ENCODE peak calls at places on chromosomes 12 and 14, in six cellular contexts. One of them, this sample, is unnamed.

GRCh38 chr14:64910847-64911495 is 3.3 kb upstream of the CHURC1 start:
- DNase-seq in H7: peak
- DNase-seq in BJ: no peak
- DNase-seq in pancreas: no peak
- DNase-seq in fibroblast of lung: peak
- DNase-seq in astrocyte: no peak
- DNase-seq in this sample: no peak

GRCh38 chr14:21168055-21168454 is 12.2 kb upstream of the OR5AU1 start:
- DNase-seq in H7: no peak
- DNase-seq in BJ: no peak
- DNase-seq in pancreas: no peak
- DNase-seq in fibroblast of lung: peak
- DNase-seq in astrocyte: no peak
- DNase-seq in this sample: no peak

GRCh38 chr14:75831455-75831854 is 150.3 kb downstream of the TGFB3 start:
- DNase-seq in H7: no peak
- DNase-seq in BJ: no peak
- DNase-seq in pancreas: peak
- DNase-seq in fibroblast of lung: peak
- DNase-seq in astrocyte: peak
- DNase-seq in this sample: peak

GRCh38 chr12:132343294-132343972 is 14.0 kb upstream of the GALNT9 start:
- DNase-seq in H7: no peak
- DNase-seq in BJ: no peak
- DNase-seq in pancreas: no peak
- DNase-seq in fibroblast of lung: no peak
- DNase-seq in astrocyte: no peak
- DNase-seq in this sample: peak

GRCh38 chr14:77031680-77032482 is 3.4 kb upstream of the IRF2BPL start:
- DNase-seq in H7: peak
- DNase-seq in BJ: no peak
- DNase-seq in pancreas: no peak
- DNase-seq in fibroblast of lung: peak
- DNase-seq in astrocyte: peak
- DNase-seq in this sample: peak

GRCh38 chr12:16329594-16329993 is 17.9 kb upstream of the MGST1 start:
- DNase-seq in H7: no peak
- DNase-seq in BJ: no peak
- DNase-seq in pancreas: no peak
- DNase-seq in fibroblast of lung: peak
- DNase-seq in astrocyte: peak
- DNase-seq in this sample: no peak

GRCh38 chr12:69464433-69464832 is 5.8 kb upstream of the FRS2 start:
- DNase-seq in H7: no peak
- DNase-seq in BJ: no peak
- DNase-seq in pancreas: no peak
- DNase-seq in fibroblast of lung: no peak
- DNase-seq in astrocyte: no peak
- DNase-seq in this sample: no peak

GRCh38 chr12:96248532-96248931 is 54.4 kb downstream of the ELK3 start:
- DNase-seq in H7: no peak
- DNase-seq in BJ: no peak
- DNase-seq in pancreas: no peak
- DNase-seq in fibroblast of lung: no peak
- DNase-seq in astrocyte: no peak
- DNase-seq in this sample: no peak

GRCh38 chr14:69990319-69990718 is 111.1 kb downstream of the SMOC1 start:
- DNase-seq in H7: no peak
- DNase-seq in BJ: no peak
- DNase-seq in pancreas: no peak
- DNase-seq in fibroblast of lung: no peak
- DNase-seq in astrocyte: no peak
- DNase-seq in this sample: no peak

DNA sequence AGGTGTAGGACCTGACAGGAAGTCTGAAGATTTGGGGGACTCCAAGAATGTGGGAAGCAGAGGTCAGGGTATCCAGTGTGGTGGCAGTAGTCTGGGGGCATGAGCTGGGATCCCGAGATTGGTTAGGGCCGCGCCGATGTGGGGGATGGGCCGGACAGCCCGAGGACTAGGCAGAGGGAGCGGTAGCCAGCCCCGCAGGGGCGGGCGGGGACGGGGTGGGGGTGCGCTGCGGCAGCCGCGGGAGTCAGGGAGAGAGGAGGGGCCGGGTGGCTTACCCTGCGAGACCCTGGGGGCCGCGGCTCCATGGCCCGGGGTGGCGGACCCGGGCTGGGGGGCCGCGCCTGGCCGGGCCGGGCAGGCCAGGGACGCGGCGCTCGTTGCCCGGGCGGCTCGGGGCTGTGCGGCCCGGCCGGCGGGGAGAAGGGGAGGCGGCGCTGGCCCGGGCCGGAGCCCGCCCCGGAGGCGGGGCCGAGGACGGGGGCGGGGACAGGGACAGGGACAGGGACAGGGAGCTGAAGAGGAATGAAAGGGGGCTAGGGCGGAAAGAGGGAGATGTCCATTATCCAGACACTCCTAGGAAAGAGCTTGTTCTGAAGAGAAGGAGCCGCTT is 5.6 kb downstream of the ZNF385A start:
- DNase-seq in H7: peak
- DNase-seq in BJ: no peak
- DNase-seq in pancreas: peak
- DNase-seq in fibroblast of lung: no peak
- DNase-seq in astrocyte: no peak
- DNase-seq in this sample: peak
- H3K4me3 ChIP-seq in H7: peak
- H3K4me3 ChIP-seq in BJ: peak
- H3K4me3 ChIP-seq in pancreas: peak
- H3K4me3 ChIP-seq in fibroblast of lung: peak
- H3K4me3 ChIP-seq in astrocyte: peak
- H3K4me3 ChIP-seq in this sample: peak

GRCh38 chr12:113910751-113911272 is 55.3 kb downstream of the RBM19 start:
- DNase-seq in H7: no peak
- DNase-seq in BJ: no peak
- DNase-seq in pancreas: no peak
- DNase-seq in fibroblast of lung: no peak
- DNase-seq in astrocyte: no peak
- DNase-seq in this sample: no peak
- H3K4me3 ChIP-seq in H7: no peak
- H3K4me3 ChIP-seq in BJ: no peak
- H3K4me3 ChIP-seq in pancreas: no peak
- H3K4me3 ChIP-seq in fibroblast of lung: no peak
- H3K4me3 ChIP-seq in astrocyte: no peak
- H3K4me3 ChIP-seq in this sample: no peak

GRCh38 chr14:73754911-73755360 is 40.8 kb upstream of the PNMA1 start:
- DNase-seq in H7: peak
- DNase-seq in BJ: no peak
- DNase-seq in pancreas: no peak
- DNase-seq in fibroblast of lung: peak
- DNase-seq in astrocyte: peak
- DNase-seq in this sample: peak
- H3K4me3 ChIP-seq in H7: no peak
- H3K4me3 ChIP-seq in BJ: peak
- H3K4me3 ChIP-seq in pancreas: no peak
- H3K4me3 ChIP-seq in fibroblast of lung: peak
- H3K4me3 ChIP-seq in astrocyte: no peak
- H3K4me3 ChIP-seq in this sample: no peak

GRCh38 chr12:128817115-128818015 is 6.4 kb downstream of the SLC15A4 start:
- DNase-seq in H7: no peak
- DNase-seq in BJ: no peak
- DNase-seq in pancreas: peak
- DNase-seq in fibroblast of lung: peak
- DNase-seq in astrocyte: peak
- DNase-seq in this sample: peak
- H3K4me3 ChIP-seq in H7: no peak
- H3K4me3 ChIP-seq in BJ: no peak
- H3K4me3 ChIP-seq in pancreas: no peak
- H3K4me3 ChIP-seq in fibroblast of lung: no peak
- H3K4me3 ChIP-seq in astrocyte: no peak
- H3K4me3 ChIP-seq in this sample: no peak

GRCh38 chr12:51827925-51828818 is 20.3 kb downstream of the FIGNL2 start:
- DNase-seq in H7: no peak
- DNase-seq in BJ: no peak
- DNase-seq in pancreas: no peak
- DNase-seq in fibroblast of lung: peak
- DNase-seq in astrocyte: peak
- DNase-seq in this sample: peak

GRCh38 chr12:51829641-51830040 is 18.9 kb downstream of the FIGNL2 start:
- DNase-seq in H7: no peak
- DNase-seq in BJ: no peak
- DNase-seq in pancreas: no peak
- DNase-seq in fibroblast of lung: no peak
- DNase-seq in astrocyte: no peak
- DNase-seq in this sample: no peak

GRCh38 chr12:51826881-51827280 is 21.6 kb downstream of the FIGNL2 start:
- DNase-seq in H7: no peak
- DNase-seq in BJ: no peak
- DNase-seq in pancreas: no peak
- DNase-seq in fibroblast of lung: no peak
- DNase-seq in astrocyte: no peak
- DNase-seq in this sample: no peak

GRCh38 chr12:51832708-51833107 is 15.8 kb downstream of the FIGNL2 start:
- DNase-seq in H7: no peak
- DNase-seq in BJ: no peak
- DNase-seq in pancreas: no peak
- DNase-seq in fibroblast of lung: no peak
- DNase-seq in astrocyte: no peak
- DNase-seq in this sample: no peak

GRCh38 chr12:51828951-51829581 is 19.5 kb downstream of the FIGNL2 start:
- DNase-seq in H7: peak
- DNase-seq in BJ: no peak
- DNase-seq in pancreas: no peak
- DNase-seq in fibroblast of lung: no peak
- DNase-seq in astrocyte: no peak
- DNase-seq in this sample: no peak
- H3K4me3 ChIP-seq in H7: no peak
- H3K4me3 ChIP-seq in BJ: no peak
- H3K4me3 ChIP-seq in pancreas: no peak
- H3K4me3 ChIP-seq in fibroblast of lung: no peak
- H3K4me3 ChIP-seq in astrocyte: no peak
- H3K4me3 ChIP-seq in this sample: no peak

GRCh38 chr14:50354527-50354926 is 42.2 kb downstream of the CDKL1 start:
- DNase-seq in H7: no peak
- DNase-seq in BJ: no peak
- DNase-seq in pancreas: no peak
- DNase-seq in fibroblast of lung: no peak
- DNase-seq in astrocyte: no peak
- DNase-seq in this sample: no peak
- H3K4me3 ChIP-seq in H7: no peak
- H3K4me3 ChIP-seq in BJ: no peak
- H3K4me3 ChIP-seq in pancreas: no peak
- H3K4me3 ChIP-seq in fibroblast of lung: no peak
- H3K4me3 ChIP-seq in astrocyte: no peak
- H3K4me3 ChIP-seq in this sample: no peak

GRCh38 chr12:128795530-128796361 is 28.0 kb downstream of the SLC15A4 start:
- DNase-seq in H7: no peak
- DNase-seq in BJ: no peak
- DNase-seq in pancreas: no peak
- DNase-seq in fibroblast of lung: no peak
- DNase-seq in astrocyte: no peak
- DNase-seq in this sample: no peak

GRCh38 chr12:128798543-128799341 is 25.0 kb downstream of the SLC15A4 start:
- DNase-seq in H7: no peak
- DNase-seq in BJ: no peak
- DNase-seq in pancreas: no peak
- DNase-seq in fibroblast of lung: no peak
- DNase-seq in astrocyte: no peak
- DNase-seq in this sample: no peak

GRCh38 chr12:128796439-128797118 is 27.2 kb downstream of the SLC15A4 start:
- DNase-seq in H7: no peak
- DNase-seq in BJ: no peak
- DNase-seq in pancreas: no peak
- DNase-seq in fibroblast of lung: no peak
- DNase-seq in astrocyte: no peak
- DNase-seq in this sample: no peak

GRCh38 chr12:128794661-128795529 is 28.9 kb downstream of the SLC15A4 start:
- DNase-seq in H7: no peak
- DNase-seq in BJ: no peak
- DNase-seq in pancreas: no peak
- DNase-seq in fibroblast of lung: no peak
- DNase-seq in astrocyte: no peak
- DNase-seq in this sample: no peak

DNA sequence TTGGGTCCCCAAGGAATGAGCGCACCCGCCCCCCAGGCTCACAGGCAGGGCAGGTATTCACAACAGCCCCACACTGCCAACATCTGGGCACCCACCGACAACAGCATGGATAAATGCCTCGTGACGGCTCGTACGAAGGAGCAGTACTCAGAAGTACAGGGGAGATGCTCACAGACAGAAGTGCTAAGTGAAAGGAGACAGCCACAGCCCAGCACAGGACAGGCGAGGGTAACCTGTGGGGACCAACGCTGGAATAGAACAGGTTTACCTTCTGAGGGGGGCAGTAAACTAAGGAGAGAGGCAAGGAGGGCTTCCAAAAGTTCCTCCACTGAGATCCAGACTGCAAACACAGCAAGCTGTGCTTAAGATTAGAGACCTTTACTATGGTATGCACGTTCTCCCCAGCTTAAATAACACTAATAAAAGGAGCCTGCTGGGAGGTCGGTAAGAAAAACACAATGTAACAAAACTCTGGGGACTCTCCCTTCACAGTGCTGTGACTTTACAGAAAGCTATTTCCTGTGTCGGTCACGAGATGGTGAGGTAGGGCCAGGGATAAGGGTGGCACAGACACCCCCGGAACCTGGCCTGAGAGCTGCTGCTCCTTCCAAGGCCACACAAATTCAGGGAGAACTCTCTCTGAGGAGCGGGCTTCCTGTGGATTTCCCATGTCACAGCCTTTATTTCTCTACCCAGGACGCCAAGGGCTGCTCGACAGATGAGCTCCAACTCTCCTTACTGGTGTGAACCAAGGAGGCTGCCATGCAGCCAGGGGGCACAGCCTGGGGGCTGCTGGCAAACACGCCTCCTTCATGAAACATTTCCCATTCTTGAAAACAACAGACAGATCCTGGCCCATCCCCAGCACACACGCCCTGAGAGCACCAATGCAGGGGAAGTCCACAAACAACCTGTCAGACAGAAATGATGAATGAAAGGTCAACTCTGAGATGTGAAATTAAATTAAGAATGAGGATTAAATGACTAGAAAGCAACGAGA is 26.3 kb downstream of the SLC15A4 start:
- DNase-seq in H7: peak
- DNase-seq in BJ: no peak
- DNase-seq in pancreas: no peak
- DNase-seq in fibroblast of lung: no peak
- DNase-seq in astrocyte: no peak
- DNase-seq in this sample: no peak
- H3K4me3 ChIP-seq in H7: no peak
- H3K4me3 ChIP-seq in BJ: no peak
- H3K4me3 ChIP-seq in pancreas: no peak
- H3K4me3 ChIP-seq in fibroblast of lung: no peak
- H3K4me3 ChIP-seq in astrocyte: peak
- H3K4me3 ChIP-seq in this sample: no peak

DNA sequence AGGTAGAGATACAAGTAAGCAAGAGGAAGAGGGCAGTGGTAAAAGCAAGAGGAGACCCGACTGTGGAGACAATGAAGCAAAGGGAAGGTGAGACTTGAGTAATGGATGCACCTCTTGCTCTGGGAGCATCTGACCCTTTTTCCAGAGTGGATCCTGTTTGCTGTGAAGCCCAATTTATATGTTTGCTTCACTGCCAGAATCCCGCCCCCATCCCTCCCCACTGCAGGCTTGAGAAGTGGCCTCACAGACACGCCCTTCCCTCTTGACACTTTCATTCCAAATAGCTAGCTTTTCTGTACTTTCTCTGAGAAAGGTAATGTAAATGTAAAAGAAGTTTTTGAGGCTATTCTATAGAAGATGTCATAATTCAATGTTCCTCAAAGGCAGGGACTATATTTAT is 673 bp upstream of the PFKM start:
- DNase-seq in H7: peak
- DNase-seq in BJ: no peak
- DNase-seq in pancreas: no peak
- DNase-seq in fibroblast of lung: no peak
- DNase-seq in astrocyte: no peak
- DNase-seq in this sample: no peak
- H3K4me3 ChIP-seq in H7: no peak
- H3K4me3 ChIP-seq in BJ: no peak
- H3K4me3 ChIP-seq in pancreas: no peak
- H3K4me3 ChIP-seq in fibroblast of lung: peak
- H3K4me3 ChIP-seq in astrocyte: peak
- H3K4me3 ChIP-seq in this sample: peak